ENCODE peak calls at places on chromosomes 6 and 20, in nine cellular contexts. G is HT-29; O is NCI-H526 treated with DMSO at 0.1 percent for 48 hours; F is stimulated activated CD4-positive, alpha-beta T cell treated with anti-CD3 and anti-CD28 coated beads, Interleukin-2, amount 100 ng/mL, for 48 hours; L is fibroblast of pulmonary artery; Y is esophagus muscularis mucosa; K is SJSA1; T is activated T-cell treated with anti-CD3 and anti-CD28 coated beads, Interleukin-2, amount 50 U/mL, for 24 hours; W is NCI-H1105 treated with DMSO at 0.1 percent for 48 hours. M is an unnamed sample.

GRCh38 chr20:50930139-50931047 is 844 bp downstream of the ADNP start:
- DNase-seq in G (peak), O (peak), F (peak), L (no peak), Y (no peak), K (no peak), T (peak), W (no peak), M (no peak)

GRCh38 chr20:19975436-19975799 is 41.7 kb upstream of the NAA20 start:
- DNase-seq in G (peak), O (no peak), F (no peak), L (peak), Y (no peak), K (no peak), T (no peak), W (no peak), M (no peak)

GRCh38 chr20:57473246-57474042 is 51.5 kb downstream of the CTCFL start:
- DNase-seq in G (no peak), O (peak), F (no peak), L (peak), Y (no peak), K (no peak), T (no peak), W (peak), M (peak)

GRCh38 chr6:57221936-57222683 is at the start of gene RAB23:
- DNase-seq in G (peak), O (peak), F (peak), L (peak), Y (peak), K (peak), T (peak), W (peak), M (peak)

GRCh38 chr20:51389543-51389924 is 153.0 kb downstream of the NFATC2 start:
- DNase-seq in G (no peak), O (no peak), F (no peak), L (no peak), Y (no peak), K (no peak), T (no peak), W (no peak), M (no peak)

GRCh38 chr20:38473353-38473795 is 731 bp downstream of the RALGAPB start:
- DNase-seq in G (peak), O (peak), F (no peak), L (peak), Y (no peak), K (peak), T (no peak), W (peak), M (no peak)

GRCh38 chr6:140043357-140043756 is 668.9 kb upstream of the CITED2 start:
- DNase-seq in G (peak), O (no peak), F (no peak), L (peak), Y (no peak), K (peak), T (no peak), W (no peak), M (no peak)

GRCh38 chr6:57267586-57268293 is 45.6 kb upstream of the RAB23 start:
- DNase-seq in G (peak), O (peak), F (peak), L (peak), Y (no peak), K (peak), T (peak), W (peak), M (no peak)

GRCh38 chr6:897561-898207 is 204.7 kb upstream of the EXOC2 start:
- DNase-seq in G (no peak), O (no peak), F (no peak), L (no peak), Y (no peak), K (no peak), T (no peak), W (no peak), M (no peak)

GRCh38 chr6:139029470-139030210 is 1.1 kb downstream of the ABRACL start:
- DNase-seq in G (peak), O (peak), F (peak), L (peak), Y (no peak), K (peak), T (no peak), W (peak), M (no peak)

GRCh38 chr20:37328149-37328945 is 17.6 kb upstream of the SRC start:
- DNase-seq in G (no peak), O (no peak), F (no peak), L (no peak), Y (no peak), K (no peak), T (no peak), W (no peak), M (no peak)

GRCh38 chr20:370151-370600 is 10.4 kb upstream of the TRIB3 start:
- DNase-seq in G (peak), O (peak), F (no peak), L (no peak), Y (no peak), K (no peak), T (no peak), W (no peak), M (no peak)

GRCh38 chr20:25239387-25240370 is 8.2 kb upstream of the PYGB start:
- DNase-seq in G (no peak), O (no peak), F (no peak), L (no peak), Y (no peak), K (no peak), T (no peak), W (no peak), M (no peak)

GRCh38 chr20:13809855-13810254 is 25.0 kb downstream of the NDUFAF5 start:
- DNase-seq in G (no peak), O (no peak), F (no peak), L (no peak), Y (no peak), K (no peak), T (no peak), W (no peak), M (no peak)

GRCh38 chr6:81075974-81076373 is 676.5 kb downstream of the TENT5A start:
- DNase-seq in G (peak), O (no peak), F (no peak), L (peak), Y (no peak), K (peak), T (no peak), W (peak), M (no peak)

GRCh38 chr6:28977351-28978136 is 27.6 kb downstream of the ZNF311 start:
- DNase-seq in G (no peak), O (no peak), F (no peak), L (peak), Y (no peak), K (peak), T (peak), W (no peak), M (no peak)

GRCh38 chr6:33082702-33083101 is 6.9 kb downstream of the HLA-DPB1 start:
- DNase-seq in G (peak), O (no peak), F (no peak), L (no peak), Y (peak), K (no peak), T (no peak), W (no peak), M (peak)

GRCh38 chr6:170561550-170561949 is 7.4 kb downstream of the TBP start:
- DNase-seq in G (no peak), O (no peak), F (no peak), L (no peak), Y (no peak), K (no peak), T (no peak), W (no peak), M (no peak)

GRCh38 chr6:170080828-170081368 is 210.0 kb downstream of the DLL1 start:
- DNase-seq in G (no peak), O (no peak), F (no peak), L (no peak), Y (no peak), K (no peak), T (peak), W (peak), M (no peak)

GRCh38 chr6:73951186-73951585 is 255.2 kb downstream of the CD109 start:
- DNase-seq in G (no peak), O (no peak), F (no peak), L (peak), Y (no peak), K (no peak), T (no peak), W (no peak), M (no peak)

GRCh38 chr6:93017213-93017612 is 402.1 kb downstream of the EPHA7 start:
- DNase-seq in G (no peak), O (no peak), F (no peak), L (peak), Y (no peak), K (no peak), T (no peak), W (no peak), M (no peak)

GRCh38 chr20:63014710-63015109 is 7.9 kb upstream of the BHLHE23 start:
- DNase-seq in G (no peak), O (no peak), F (no peak), L (peak), Y (no peak), K (no peak), T (no peak), W (no peak), M (no peak)

GRCh38 chr20:35510946-35511735 is 18.3 kb downstream of the C20orf173 start:
- DNase-seq in G (no peak), O (no peak), F (no peak), L (peak), Y (no peak), K (no peak), T (no peak), W (no peak), M (no peak)

GRCh38 chr6:106591111-106591825 is 38.0 kb downstream of the RTN4IP1 start:
- DNase-seq in G (peak), O (no peak), F (no peak), L (peak), Y (no peak), K (peak), T (no peak), W (no peak), M (no peak)

GRCh38 chr20:51500311-51500710 is 42.2 kb downstream of the NFATC2 start:
- DNase-seq in G (no peak), O (no peak), F (no peak), L (no peak), Y (no peak), K (no peak), T (peak), W (no peak), M (peak)

GRCh38 chr6:55399331-55399730 is 72.1 kb downstream of the GFRAL start:
- DNase-seq in G (no peak), O (no peak), F (no peak), L (peak), Y (no peak), K (no peak), T (no peak), W (no peak), M (no peak)